ENCODE peak calls at places on chromosomes 16 and 17, in five cellular contexts. One of them, this sample, is unnamed.

GRCh38 chr16:31715915-31716314 is 157.7 kb upstream of the ZNF267 start:
- DNase-seq in AG09309: no peak
- DNase-seq in CD4-positive, alpha-beta T cell: no peak
- DNase-seq in IMR-90: no peak
- DNase-seq in dorsolateral prefrontal cortex: no peak
- DNase-seq in this sample: no peak

GRCh38 chr17:75998327-75998795 is 2.3 kb upstream of the CDK3 start:
- DNase-seq in AG09309: no peak
- DNase-seq in CD4-positive, alpha-beta T cell: no peak
- DNase-seq in IMR-90: no peak
- DNase-seq in dorsolateral prefrontal cortex: no peak
- DNase-seq in this sample: no peak

GRCh38 chr17:46191332-46192210 is 1.7 kb downstream of the KANSL1 start:
- DNase-seq in dorsolateral prefrontal cortex: no peak
- DNase-seq in CD4-positive, alpha-beta T cell: no peak
- DNase-seq in IMR-90: no peak
- DNase-seq in AG09309: no peak
- DNase-seq in this sample: no peak

GRCh38 chr17:83136931-83137330 is 57.5 kb downstream of the METRNL start:
- DNase-seq in dorsolateral prefrontal cortex: no peak
- DNase-seq in AG09309: no peak
- DNase-seq in IMR-90: no peak
- DNase-seq in CD4-positive, alpha-beta T cell: no peak
- DNase-seq in this sample: no peak

GRCh38 chr17:36118477-36119353 is 15.1 kb downstream of the CCL4 start:
- DNase-seq in AG09309: no peak
- DNase-seq in CD4-positive, alpha-beta T cell: no peak
- DNase-seq in dorsolateral prefrontal cortex: no peak
- DNase-seq in IMR-90: no peak
- DNase-seq in this sample: no peak

GRCh38 chr17:41943492-41943891 is 13.1 kb downstream of the ODAD4 start:
- DNase-seq in CD4-positive, alpha-beta T cell: no peak
- DNase-seq in IMR-90: no peak
- DNase-seq in AG09309: no peak
- DNase-seq in dorsolateral prefrontal cortex: no peak
- DNase-seq in this sample: no peak

GRCh38 chr17:8746501-8747236 is 2.0 kb upstream of the CCDC42 start:
- DNase-seq in IMR-90: peak
- DNase-seq in dorsolateral prefrontal cortex: no peak
- DNase-seq in AG09309: no peak
- DNase-seq in CD4-positive, alpha-beta T cell: no peak
- DNase-seq in this sample: no peak

GRCh38 chr16:66442502-66443268 is 15.6 kb downstream of the BEAN1 start:
- DNase-seq in AG09309: no peak
- DNase-seq in dorsolateral prefrontal cortex: no peak
- DNase-seq in CD4-positive, alpha-beta T cell: no peak
- DNase-seq in IMR-90: no peak
- DNase-seq in this sample: no peak

GRCh38 chr17:6772016-6772415 is 4.0 kb upstream of the FBXO39 start:
- DNase-seq in CD4-positive, alpha-beta T cell: no peak
- DNase-seq in AG09309: no peak
- DNase-seq in IMR-90: no peak
- DNase-seq in dorsolateral prefrontal cortex: no peak
- DNase-seq in this sample: no peak

GRCh38 chr17:12667299-12667958 is 1.7 kb downstream of the MYOCD start:
- DNase-seq in CD4-positive, alpha-beta T cell: no peak
- DNase-seq in dorsolateral prefrontal cortex: no peak
- DNase-seq in AG09309: peak
- DNase-seq in IMR-90: peak
- DNase-seq in this sample: no peak

GRCh38 chr17:27236710-27237315 is 57.1 kb upstream of the WSB1 start:
- DNase-seq in AG09309: no peak
- DNase-seq in dorsolateral prefrontal cortex: peak
- DNase-seq in CD4-positive, alpha-beta T cell: peak
- DNase-seq in IMR-90: peak
- DNase-seq in this sample: peak

DNA sequence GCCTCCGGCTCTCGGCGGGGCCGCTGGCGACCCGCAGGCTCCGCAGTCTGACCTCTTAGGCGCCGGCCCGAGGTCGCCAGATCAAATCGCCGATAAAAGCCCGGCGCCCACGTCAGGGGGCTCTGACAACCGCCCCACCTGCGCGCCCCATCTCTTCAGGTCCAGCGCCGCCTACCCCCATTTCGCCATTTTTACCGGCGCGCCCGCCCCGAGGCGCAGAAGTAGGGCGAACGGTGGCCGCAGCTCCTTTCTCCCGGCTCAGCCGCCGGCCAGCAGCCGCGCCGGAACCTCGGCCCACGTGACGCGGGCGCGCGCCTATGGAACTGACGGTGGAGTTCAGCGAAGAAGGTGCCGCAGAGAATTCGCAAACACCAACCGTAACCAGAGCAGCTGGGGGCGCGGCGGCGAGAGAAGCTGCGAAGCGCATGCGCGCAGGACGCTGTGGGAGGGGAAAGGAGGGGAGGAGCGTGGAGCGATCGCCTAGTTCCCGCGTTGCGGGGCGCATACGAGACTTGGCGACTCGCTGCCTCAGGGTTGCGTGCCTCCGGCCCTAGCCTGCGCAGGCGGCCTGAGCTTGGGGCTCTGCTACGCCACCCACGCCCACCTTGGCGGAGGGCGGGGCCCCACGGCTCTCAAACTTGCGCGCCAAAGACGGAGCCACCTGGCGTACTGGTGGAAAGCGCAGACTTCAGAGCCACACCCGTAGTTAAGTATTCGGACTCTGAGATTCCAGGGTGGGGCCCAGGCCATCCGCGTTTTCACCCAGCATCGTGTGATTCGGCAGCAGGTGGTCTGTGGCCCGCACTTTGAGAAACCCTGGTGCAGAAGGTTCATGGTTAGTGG is at the start of gene TRIM37:
- DNase-seq in CD4-positive, alpha-beta T cell: peak
- DNase-seq in IMR-90: peak
- DNase-seq in dorsolateral prefrontal cortex: peak
- DNase-seq in AG09309: peak
- DNase-seq in this sample: peak
- TF ChIP-seq CTCF in CD4-positive, alpha-beta T cell: no peak
- TF ChIP-seq CTCF in IMR-90: no peak
- TF ChIP-seq CTCF in dorsolateral prefrontal cortex: peak
- TF ChIP-seq CTCF in AG09309: no peak
- TF ChIP-seq CTCF in this sample: peak

GRCh38 chr17:50633683-50634082 is 998 bp upstream of the ABCC3 start:
- DNase-seq in AG09309: no peak
- DNase-seq in CD4-positive, alpha-beta T cell: no peak
- DNase-seq in dorsolateral prefrontal cortex: no peak
- DNase-seq in IMR-90: no peak
- DNase-seq in this sample: no peak
- TF ChIP-seq CTCF in AG09309: no peak
- TF ChIP-seq CTCF in CD4-positive, alpha-beta T cell: no peak
- TF ChIP-seq CTCF in dorsolateral prefrontal cortex: no peak
- TF ChIP-seq CTCF in IMR-90: no peak
- TF ChIP-seq CTCF in this sample: no peak

GRCh38 chr16:29663020-29663828 is at the start of gene SPN:
- DNase-seq in AG09309: no peak
- DNase-seq in CD4-positive, alpha-beta T cell: peak
- DNase-seq in IMR-90: no peak
- DNase-seq in dorsolateral prefrontal cortex: no peak
- DNase-seq in this sample: no peak

GRCh38 chr16:29663829-29664132 is 734 bp downstream of the SPN start:
- DNase-seq in AG09309: no peak
- DNase-seq in CD4-positive, alpha-beta T cell: no peak
- DNase-seq in dorsolateral prefrontal cortex: no peak
- DNase-seq in IMR-90: no peak
- DNase-seq in this sample: no peak

GRCh38 chr16:29662729-29663019 is 373 bp upstream of the SPN start:
- DNase-seq in dorsolateral prefrontal cortex: no peak
- DNase-seq in CD4-positive, alpha-beta T cell: peak
- DNase-seq in IMR-90: no peak
- DNase-seq in AG09309: no peak
- DNase-seq in this sample: no peak

GRCh38 chr16:29665294-29666077 is 2.4 kb downstream of the SPN start:
- DNase-seq in AG09309: no peak
- DNase-seq in IMR-90: no peak
- DNase-seq in dorsolateral prefrontal cortex: no peak
- DNase-seq in CD4-positive, alpha-beta T cell: peak
- DNase-seq in this sample: no peak

GRCh38 chr16:29664133-29664912 is 1.3 kb downstream of the SPN start:
- DNase-seq in IMR-90: no peak
- DNase-seq in dorsolateral prefrontal cortex: no peak
- DNase-seq in CD4-positive, alpha-beta T cell: peak
- DNase-seq in AG09309: no peak
- DNase-seq in this sample: no peak
- TF ChIP-seq CTCF in IMR-90: no peak
- TF ChIP-seq CTCF in dorsolateral prefrontal cortex: no peak
- TF ChIP-seq CTCF in CD4-positive, alpha-beta T cell: no peak
- TF ChIP-seq CTCF in AG09309: no peak
- TF ChIP-seq CTCF in this sample: no peak

GRCh38 chr16:1151424-1152122 is 1.3 kb upstream of the CACNA1H start:
- DNase-seq in CD4-positive, alpha-beta T cell: no peak
- DNase-seq in dorsolateral prefrontal cortex: no peak
- DNase-seq in IMR-90: no peak
- DNase-seq in AG09309: no peak
- DNase-seq in this sample: no peak

GRCh38 chr16:1153480-1154160 is 714 bp downstream of the CACNA1H start:
- DNase-seq in CD4-positive, alpha-beta T cell: no peak
- DNase-seq in IMR-90: no peak
- DNase-seq in AG09309: no peak
- DNase-seq in dorsolateral prefrontal cortex: no peak
- DNase-seq in this sample: no peak

GRCh38 chr16:1154291-1154886 is 1.5 kb downstream of the CACNA1H start:
- DNase-seq in IMR-90: no peak
- DNase-seq in AG09309: no peak
- DNase-seq in dorsolateral prefrontal cortex: no peak
- DNase-seq in CD4-positive, alpha-beta T cell: no peak
- DNase-seq in this sample: no peak

GRCh38 chr16:1152123-1152638 is 725 bp upstream of the CACNA1H start:
- DNase-seq in AG09309: no peak
- DNase-seq in CD4-positive, alpha-beta T cell: peak
- DNase-seq in dorsolateral prefrontal cortex: no peak
- DNase-seq in IMR-90: no peak
- DNase-seq in this sample: peak

GRCh38 chr16:1152651-1153259 is at the start of gene CACNA1H:
- DNase-seq in dorsolateral prefrontal cortex: no peak
- DNase-seq in CD4-positive, alpha-beta T cell: peak
- DNase-seq in IMR-90: no peak
- DNase-seq in AG09309: no peak
- DNase-seq in this sample: peak
- TF ChIP-seq CTCF in dorsolateral prefrontal cortex: no peak
- TF ChIP-seq CTCF in CD4-positive, alpha-beta T cell: no peak
- TF ChIP-seq CTCF in IMR-90: peak
- TF ChIP-seq CTCF in AG09309: no peak
- TF ChIP-seq CTCF in this sample: no peak

GRCh38 chr17:61510237-61510636 is 58.0 kb downstream of the TBX4 start:
- DNase-seq in CD4-positive, alpha-beta T cell: no peak
- DNase-seq in IMR-90: no peak
- DNase-seq in dorsolateral prefrontal cortex: no peak
- DNase-seq in AG09309: no peak
- DNase-seq in this sample: no peak

GRCh38 chr17:61510991-61511390 is 58.8 kb downstream of the TBX4 start:
- DNase-seq in CD4-positive, alpha-beta T cell: no peak
- DNase-seq in IMR-90: no peak
- DNase-seq in AG09309: no peak
- DNase-seq in dorsolateral prefrontal cortex: no peak
- DNase-seq in this sample: no peak

GRCh38 chr17:61508912-61509311 is 56.7 kb downstream of the TBX4 start:
- DNase-seq in IMR-90: no peak
- DNase-seq in AG09309: no peak
- DNase-seq in CD4-positive, alpha-beta T cell: no peak
- DNase-seq in dorsolateral prefrontal cortex: no peak
- DNase-seq in this sample: no peak

GRCh38 chr17:61514491-61514890 is 62.3 kb downstream of the TBX4 start:
- DNase-seq in dorsolateral prefrontal cortex: no peak
- DNase-seq in IMR-90: no peak
- DNase-seq in AG09309: no peak
- DNase-seq in CD4-positive, alpha-beta T cell: no peak
- DNase-seq in this sample: no peak

DNA sequence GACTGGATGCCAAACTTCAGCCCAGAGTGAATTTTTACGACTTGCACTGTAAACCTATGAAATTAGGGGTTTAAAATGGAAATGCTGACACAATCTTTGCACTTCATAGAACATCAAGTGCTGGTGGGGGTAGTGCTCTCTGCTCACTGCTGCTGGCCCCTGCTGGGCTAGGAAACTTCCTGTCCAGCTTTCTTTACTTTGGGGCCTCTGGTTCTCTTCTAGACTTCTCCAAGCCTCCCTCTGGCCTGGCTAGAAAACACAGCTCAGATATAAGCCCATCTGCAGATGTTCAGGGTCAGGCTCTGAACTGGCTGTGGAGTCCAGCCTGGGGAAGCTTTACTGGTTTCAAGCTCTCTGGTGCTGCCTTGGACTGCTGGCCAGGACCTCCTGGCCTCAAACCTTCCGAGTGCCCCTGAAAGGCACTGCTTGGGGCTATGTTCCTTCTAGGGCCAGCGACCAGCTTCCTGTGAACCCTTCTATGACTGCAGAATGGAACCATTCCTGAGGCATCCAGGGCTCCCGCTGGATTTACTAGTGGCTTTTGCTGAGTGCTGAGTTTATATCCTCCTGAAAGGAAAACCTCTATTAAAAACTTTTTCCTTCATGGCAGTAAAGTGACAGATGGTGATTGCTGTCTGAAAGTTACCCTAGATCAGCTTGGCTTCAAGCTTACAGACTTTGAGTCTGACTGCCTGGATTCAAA is 59.4 kb downstream of the TBX4 start:
- DNase-seq in CD4-positive, alpha-beta T cell: no peak
- DNase-seq in IMR-90: no peak
- DNase-seq in AG09309: no peak
- DNase-seq in dorsolateral prefrontal cortex: no peak
- DNase-seq in this sample: no peak
- TF ChIP-seq CTCF in CD4-positive, alpha-beta T cell: no peak
- TF ChIP-seq CTCF in IMR-90: no peak
- TF ChIP-seq CTCF in AG09309: no peak
- TF ChIP-seq CTCF in dorsolateral prefrontal cortex: no peak
- TF ChIP-seq CTCF in this sample: no peak

This sample was measured in D721Med.